ENCODE peak calls at places on chromosome 18, in four cellular contexts. E is uterus, D is fibroblast of lung, C is IMR-90. P is an unnamed sample.

GRCh38 chr18:65990174-65990690 is 239.4 kb downstream of the CDH7 start:
- DNase-seq in C (no peak), D (no peak), E (no peak), P (no peak)

GRCh38 chr18:49023281-49023937 is 72.6 kb upstream of the SMAD7 start:
- DNase-seq in D (no peak), E (no peak), C (no peak), P (peak)

GRCh38 chr18:5728566-5728965 is 166.8 kb downstream of the TMEM200C start:
- DNase-seq in D (no peak), C (no peak), E (no peak), P (no peak)

GRCh38 chr18:64330161-64330560 is 181.3 kb upstream of the LINC00305 start:
- DNase-seq in D (no peak), E (no peak), C (no peak), P (peak)

GRCh38 chr18:77069931-77070330 is 62.7 kb downstream of the MBP start:
- DNase-seq in C (no peak), D (no peak), E (no peak), P (no peak)

GRCh38 chr18:74512321-74513053 is 16.3 kb downstream of the CNDP2 start:
- DNase-seq in E (no peak), D (no peak), C (no peak), P (no peak)

GRCh38 chr18:9673296-9674251 is 34.5 kb upstream of the RAB31 start:
- DNase-seq in C (peak), D (peak), E (no peak), P (peak)

GRCh38 chr18:32695534-32695933 is 77.3 kb downstream of the KLHL14 start:
- DNase-seq in D (no peak), E (no peak), C (no peak), P (no peak)

GRCh38 chr18:59606193-59607175 is 90.7 kb downstream of the CCBE1 start:
- DNase-seq in E (no peak), C (peak), D (peak), P (no peak)

GRCh38 chr18:36189486-36189885 is 2.2 kb downstream of the MOCOS start:
- DNase-seq in E (no peak), D (no peak), C (no peak), P (no peak)

GRCh38 chr18:36398419-36398818 is 100.9 kb downstream of the FHOD3 start:
- DNase-seq in E (no peak), D (no peak), C (no peak), P (no peak)

GRCh38 chr18:55997156-55997561 is 409.2 kb upstream of the TCF4 start:
- DNase-seq in C (no peak), D (no peak), E (no peak), P (no peak)

GRCh38 chr18:56000041-56000440 is 412.0 kb upstream of the TCF4 start:
- DNase-seq in E (no peak), C (no peak), D (no peak), P (no peak)

GRCh38 chr18:55996726-55997125 is 408.7 kb upstream of the TCF4 start:
- DNase-seq in D (no peak), E (no peak), C (no peak), P (no peak)

GRCh38 chr18:55999641-56000040 is 411.6 kb upstream of the TCF4 start:
- DNase-seq in D (peak), C (no peak), E (no peak), P (no peak)

GRCh38 chr18:55998071-55998522 is 410.1 kb upstream of the TCF4 start:
- DNase-seq in C (peak), D (peak), E (no peak), P (peak)
- TF ChIP-seq CTCF in C (no peak), D (no peak), E (no peak), P (no peak)

GRCh38 chr18:79800353-79801180 is 2.8 kb downstream of the KCNG2 start:
- DNase-seq in D (no peak), C (no peak), E (no peak), P (no peak)

GRCh38 chr18:79797518-79798345 is at the start of gene KCNG2:
- DNase-seq in C (no peak), E (no peak), D (peak), P (peak)

GRCh38 chr18:79798346-79798998 is 734 bp downstream of the KCNG2 start:
- DNase-seq in C (no peak), D (no peak), E (no peak), P (no peak)

GRCh38 chr18:79799619-79800352 is 2.0 kb downstream of the KCNG2 start:
- DNase-seq in E (no peak), C (no peak), D (no peak), P (peak)

GRCh38 chr18:79798999-79799370 is 1.2 kb downstream of the KCNG2 start:
- DNase-seq in D (peak), E (no peak), C (no peak), P (peak)
- H3K4me3 ChIP-seq in D (peak), E (no peak), C (peak), P (peak)

GRCh38 chr18:22641973-22642372 is 224.3 kb upstream of the CTAGE1 start:
- DNase-seq in E (no peak), C (no peak), D (no peak), P (no peak)

GRCh38 chr18:22639626-22640025 is 221.9 kb upstream of the CTAGE1 start:
- DNase-seq in D (peak), E (no peak), C (peak), P (no peak)

GRCh38 chr18:22640281-22640842 is 222.6 kb upstream of the CTAGE1 start:
- DNase-seq in E (no peak), D (no peak), C (no peak), P (no peak)

GRCh38 chr18:22637787-22638186 is 220.1 kb upstream of the CTAGE1 start:
- DNase-seq in D (peak), E (no peak), C (peak), P (no peak)

DNA sequence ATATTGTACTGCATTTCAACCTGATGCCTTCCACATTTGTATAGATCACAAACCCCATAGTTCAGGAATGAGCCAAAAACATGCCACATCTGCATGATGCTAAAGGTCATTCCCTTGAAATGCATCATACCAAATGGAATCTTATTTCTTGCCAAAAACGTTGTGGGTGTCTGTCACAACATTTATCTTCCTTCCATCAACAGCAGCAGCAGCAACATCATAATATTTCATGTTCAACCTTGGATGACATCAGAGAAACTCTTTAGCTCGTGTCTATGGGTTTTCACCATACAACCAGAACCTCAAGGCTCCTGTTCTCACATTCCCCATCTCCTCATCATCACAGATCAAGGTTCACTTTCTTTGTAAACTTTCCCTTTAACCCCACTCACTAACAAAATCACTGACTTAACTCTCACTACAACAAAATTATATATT is 221.3 kb upstream of the CTAGE1 start:
- DNase-seq in E (no peak), C (peak), D (peak), P (no peak)
- H3K27ac ChIP-seq in E (no peak), C (no peak), D (peak), P (no peak)

GRCh38 chr18:3771121-3771971 is 321.4 kb downstream of the TGIF1 start:
- DNase-seq in C (peak), D (peak), E (peak), P (peak)

GRCh38 chr18:3775996-3776395 is 326.0 kb downstream of the TGIF1 start:
- DNase-seq in C (no peak), D (no peak), E (no peak), P (no peak)

GRCh38 chr18:3777719-3778118 is 327.7 kb downstream of the TGIF1 start:
- DNase-seq in D (no peak), E (no peak), C (peak), P (no peak)

GRCh38 chr18:3773303-3773702 is 323.3 kb downstream of the TGIF1 start:
- DNase-seq in D (peak), E (no peak), C (peak), P (no peak)
- TF ChIP-seq CTCF in D (no peak), E (no peak), C (no peak), P (no peak)

DNA sequence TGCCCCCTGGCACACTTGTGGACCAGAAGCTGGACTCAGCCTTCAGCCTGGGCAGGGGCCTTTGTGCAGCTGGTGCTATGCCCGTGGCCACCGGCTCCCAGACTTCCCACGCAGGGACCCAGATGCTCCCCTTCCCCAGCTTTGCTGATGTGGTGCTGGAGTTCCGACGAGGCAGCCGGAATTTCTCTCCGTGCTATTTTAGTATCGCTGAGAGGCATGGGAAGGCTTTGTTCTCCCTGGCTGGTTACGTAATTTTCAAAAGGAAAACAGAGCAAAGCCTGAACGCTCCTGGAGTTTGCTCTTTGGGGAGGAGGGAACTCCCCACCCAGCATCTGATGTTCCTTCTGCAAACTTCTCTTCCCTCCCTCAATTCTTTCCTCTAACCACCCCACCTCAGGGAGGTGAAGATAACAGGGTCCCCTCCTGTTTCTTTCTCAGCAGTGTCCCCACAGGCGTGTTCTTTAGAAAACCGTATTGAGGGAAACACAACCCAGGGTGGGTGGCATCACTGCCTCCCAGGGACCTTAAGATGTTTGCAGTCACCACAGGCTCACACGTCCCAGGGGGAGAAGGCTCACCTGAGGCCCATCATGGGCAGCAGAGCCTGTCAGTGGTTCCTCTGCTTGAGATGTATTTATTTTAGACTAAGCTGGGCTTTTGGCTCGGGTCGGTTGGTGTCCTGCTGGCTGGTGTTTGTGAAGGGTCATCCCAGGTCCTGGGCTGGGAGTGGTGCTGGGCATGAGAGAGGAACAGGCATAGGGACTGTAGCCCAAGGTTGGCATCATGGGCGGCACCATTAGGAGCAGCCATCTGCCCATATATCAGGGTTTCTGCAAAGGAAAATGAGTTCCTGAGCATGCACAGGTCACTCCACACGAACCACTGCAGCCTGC is 95.0 kb downstream of the MAPK4 start:
- DNase-seq in D (no peak), E (no peak), C (no peak), P (no peak)
- H3K4me3 ChIP-seq in D (no peak), E (no peak), C (no peak), P (no peak)

GRCh38 chr18:29383311-29384273 is 1206.7 kb upstream of the CDH2 start:
- DNase-seq in E (no peak), C (peak), D (peak), P (no peak)
- H3K27ac ChIP-seq in E (no peak), C (no peak), D (no peak), P (no peak)

GRCh38 chr18:79321625-79322024 is 74.1 kb upstream of the NFATC1 start:
- DNase-seq in C (peak), E (no peak), D (peak), P (no peak)

GRCh38 chr18:79320216-79320615 is 75.5 kb upstream of the NFATC1 start:
- DNase-seq in D (no peak), C (no peak), E (no peak), P (no peak)

GRCh38 chr18:79315589-79315988 is 80.1 kb upstream of the NFATC1 start:
- DNase-seq in D (no peak), C (no peak), E (no peak), P (no peak)

GRCh38 chr18:79318142-79318673 is 77.5 kb upstream of the NFATC1 start:
- DNase-seq in C (no peak), E (no peak), D (no peak), P (no peak)

GRCh38 chr18:79317718-79318117 is 78.0 kb upstream of the NFATC1 start:
- DNase-seq in E (no peak), C (no peak), D (no peak), P (no peak)
- TF ChIP-seq CTCF in E (no peak), C (no peak), D (no peak), P (peak)

P was measured in WERI-Rb-1.